ENCODE peak calls at places on chromosome 20, in ten cellular contexts. M is ascending aorta; V is breast epithelium; J is body of pancreas; S is Panc1; W is SK-N-SH; G is lower lobe of right lung; N is mucosa of descending colon; B is cardiac muscle cell; R is CD8-positive, alpha-beta T cell. A is an unnamed sample.

GRCh38 chr20:1357921-1358671 is 29.2 kb upstream of the SDCBP2 start:
- DNase-seq in M (no peak), V (no peak), J (no peak), S (no peak), W (no peak), G (no peak), N (no peak), B (peak; percentile 67), R (no peak), A (no peak)

GRCh38 chr20:11375966-11376365 is 541.7 kb upstream of the BTBD3 start:
- DNase-seq in M (no peak), V (no peak), J (no peak), S (no peak), W (no peak), G (no peak), N (peak; percentile 13), B (no peak), R (no peak), A (no peak)

GRCh38 chr20:13430346-13431002 is 208.3 kb downstream of the TASP1 start:
- DNase-seq in M (no peak), V (no peak), J (no peak), S (no peak), W (no peak), G (no peak), N (no peak), B (no peak), R (no peak), A (peak; percentile 10)

GRCh38 chr20:11585752-11586352 is 331.8 kb upstream of the BTBD3 start:
- DNase-seq in M (no peak), V (no peak), J (no peak), S (no peak), W (no peak), G (no peak), N (no peak), B (peak; percentile 27), R (no peak), A (no peak)

GRCh38 chr20:20547221-20547875 is 165.1 kb downstream of the RALGAPA2 start:
- DNase-seq in M (no peak), V (no peak), J (no peak), S (no peak), W (no peak), G (no peak), N (no peak), B (peak; percentile 9), R (no peak), A (no peak)

GRCh38 chr20:59933849-59934585 is 580 bp upstream of the SYCP2 start:
- DNase-seq in M (peak; percentile 90), V (peak; percentile 71), J (peak; percentile 88), S (peak; percentile 53), W (peak; percentile 97), G (peak; percentile 88), N (peak; percentile 81), B (peak; percentile 76), R (peak; percentile 79), A (peak; percentile 74)

GRCh38 chr20:54212226-54212625 is 4.3 kb downstream of the PFDN4 start:
- DNase-seq in M (no peak), V (no peak), J (no peak), S (no peak), W (no peak), G (no peak), N (no peak), B (peak; percentile 84), R (no peak), A (no peak)

GRCh38 chr20:40563296-40563950 is 125.6 kb downstream of the MAFB start:
- DNase-seq in M (no peak), V (no peak), J (no peak), S (no peak), W (no peak), G (peak; percentile 86), N (peak; percentile 94), B (peak; percentile 79), R (no peak), A (peak; percentile 83)

GRCh38 chr20:14820771-14821170 is 483.4 kb upstream of the FLRT3 start:
- DNase-seq in M (no peak), V (no peak), J (no peak), S (no peak), W (no peak), G (no peak), N (no peak), B (no peak), R (no peak), A (no peak)

GRCh38 chr20:36847009-36847709 is 28.8 kb upstream of the TLDC2 start:
- DNase-seq in M (peak; percentile 92), V (peak; percentile 63), J (peak; percentile 54), S (no peak), W (no peak), G (no peak), N (peak; percentile 48), B (peak; percentile 95), R (no peak), A (no peak)

GRCh38 chr20:36848677-36849076 is 27.3 kb upstream of the TLDC2 start:
- DNase-seq in M (no peak), V (no peak), J (no peak), S (no peak), W (no peak), G (no peak), N (no peak), B (no peak), R (no peak), A (no peak)

GRCh38 chr20:36848078-36848660 is 27.8 kb upstream of the TLDC2 start:
- DNase-seq in M (peak; percentile 86), V (no peak), J (no peak), S (no peak), W (no peak), G (no peak), N (peak; percentile 44), B (peak; percentile 74), R (no peak), A (no peak)

GRCh38 chr20:36849333-36850065 is 26.4 kb upstream of the TLDC2 start:
- DNase-seq in M (no peak), V (no peak), J (no peak), S (no peak), W (no peak), G (no peak), N (no peak), B (no peak), R (no peak), A (no peak)

DNA sequence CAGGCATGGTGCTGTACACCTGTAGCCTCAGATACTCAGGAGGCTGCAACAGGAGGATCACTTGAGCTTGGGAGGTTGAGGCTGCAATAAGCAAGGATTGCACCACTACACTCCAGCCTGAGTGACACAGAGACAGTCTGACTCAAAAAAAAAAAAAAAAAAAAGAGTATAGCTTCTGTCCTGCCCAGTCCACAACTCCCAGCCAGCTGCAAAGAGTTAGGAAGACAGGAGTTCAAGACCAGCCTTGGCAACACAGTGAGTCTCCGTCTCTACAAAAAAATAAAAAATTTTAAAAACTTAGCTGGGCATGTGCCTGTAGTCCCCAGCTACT is 28.3 kb upstream of the TLDC2 start:
- DNase-seq in M (no peak), V (no peak), J (no peak), S (no peak), W (no peak), G (no peak), N (no peak), B (no peak), R (no peak), A (no peak)
- H3K4me1 ChIP-seq in M (peaks cover 59% of the 10 kb centered on the region), V (peaks cover 4% of the 10 kb centered on the region), J (peaks cover 12% of the 10 kb centered on the region), S (no peaks in the 10 kb centered on the region), W (peaks cover 6% of the 10 kb centered on the region), G (peaks cover 71% of the 10 kb centered on the region), N (peaks cover 7% of the 10 kb centered on the region), B (peaks cover 11% of the 10 kb centered on the region), R (peaks cover 17% of the 10 kb centered on the region), A (peaks cover 18% of the 10 kb centered on the region)

GRCh38 chr20:297925-298754 is 770 bp downstream of the ZCCHC3 start:
- DNase-seq in M (peak; percentile 75), V (peak; percentile 50), J (peak; percentile 70), S (no peak), W (peak; percentile 65), G (peak; percentile 85), N (peak; percentile 84), B (peak; percentile 77), R (peak; percentile 50), A (peak; percentile 82)

GRCh38 chr20:298755-299391 is 1.5 kb downstream of the ZCCHC3 start:
- DNase-seq in M (no peak), V (no peak), J (no peak), S (no peak), W (no peak), G (no peak), N (no peak), B (no peak), R (no peak), A (no peak)

GRCh38 chr20:295804-296203 is 1.6 kb upstream of the ZCCHC3 start:
- DNase-seq in M (no peak), V (no peak), J (no peak), S (no peak), W (no peak), G (no peak), N (no peak), B (no peak), R (no peak), A (no peak)

GRCh38 chr20:294602-295001 is 2.8 kb upstream of the ZCCHC3 start:
- DNase-seq in M (no peak), V (no peak), J (no peak), S (no peak), W (no peak), G (no peak), N (no peak), B (no peak), R (no peak), A (no peak)

GRCh38 chr20:297098-297924 is at the start of gene ZCCHC3:
- DNase-seq in M (peak; percentile 91), V (peak; percentile 82), J (peak; percentile 91), S (no peak), W (peak; percentile 96), G (peak; percentile 94), N (peak; percentile 85), B (peak; percentile 99), R (peak; percentile 80), A (peak; percentile 91)
- TF ChIP-seq CTCF in M (peak; percentile 18), V (peak; percentile 12), J (peak; percentile 36), S (no peak), W (peak; percentile 21), G (peak; percentile 32), N (no peak), B (peak; percentile 17), R (no peak), A (no peak)

DNA sequence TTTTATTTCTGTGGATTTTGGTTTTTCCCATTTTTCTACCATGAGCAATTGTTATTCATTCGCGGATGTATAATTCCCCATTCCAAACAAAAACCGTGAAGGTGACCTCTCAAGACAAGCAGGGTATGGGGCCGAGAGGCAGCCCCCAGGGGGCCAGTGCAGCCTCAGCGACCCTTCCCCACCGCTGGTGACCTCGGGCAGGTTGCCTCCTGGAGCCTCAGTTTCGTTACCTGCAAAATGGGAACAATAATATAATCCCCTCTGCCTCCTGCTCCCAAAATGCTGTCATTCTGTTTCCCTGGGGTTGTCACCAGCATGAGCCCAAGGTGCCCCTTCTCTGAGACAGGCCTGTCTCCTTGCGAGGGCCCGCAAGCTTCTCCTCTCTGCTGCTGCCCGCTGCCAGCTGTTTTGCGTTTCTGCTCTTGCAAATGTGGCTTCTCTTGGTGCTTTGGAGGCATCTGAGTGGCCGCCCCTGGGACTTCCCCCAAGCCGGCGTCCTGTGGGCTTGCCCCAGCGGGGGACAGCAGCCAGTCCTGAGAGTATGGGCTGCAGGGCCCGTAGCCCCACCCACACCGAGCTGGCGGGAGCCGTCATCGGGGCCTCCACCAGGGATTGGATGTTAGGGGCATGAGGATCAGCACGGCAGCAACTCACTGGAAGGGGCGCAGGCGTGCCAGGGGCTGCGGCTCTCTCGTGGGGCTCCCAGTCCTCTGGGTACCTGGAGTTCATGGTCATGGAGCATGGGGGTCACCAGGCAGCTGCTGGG is 161.9 kb downstream of the TAF4 start:
- DNase-seq in M (no peak), V (no peak), J (no peak), S (no peak), W (no peak), G (peak; percentile 38), N (no peak), B (no peak), R (no peak), A (no peak)
- H3K36me3 ChIP-seq in M (no peaks in the 10 kb centered on the region), V (no peaks in the 10 kb centered on the region), J (no peaks in the 10 kb centered on the region), S (no peaks in the 10 kb centered on the region), W (no peaks in the 10 kb centered on the region), G (no peaks in the 10 kb centered on the region), N (no peaks in the 10 kb centered on the region), B (no peaks in the 10 kb centered on the region), R (no peaks in the 10 kb centered on the region), A (no peaks in the 10 kb centered on the region)

GRCh38 chr20:61983965-61984364 is 81.7 kb downstream of the TAF4 start:
- DNase-seq in M (no peak), V (no peak), J (no peak), S (no peak), W (no peak), G (no peak), N (no peak), B (no peak), R (no peak), A (no peak)
- H3K4me1 ChIP-seq in M (no peaks in the 10 kb centered on the region), V (no peaks in the 10 kb centered on the region), J (peaks cover 18% of the 10 kb centered on the region), S (no peaks in the 10 kb centered on the region), W (no peaks in the 10 kb centered on the region), G (no peaks in the 10 kb centered on the region), N (no peaks in the 10 kb centered on the region), B (peaks cover 10% of the 10 kb centered on the region), R (no peaks in the 10 kb centered on the region), A (peaks cover 9% of the 10 kb centered on the region)

A was measured in left lung.